ENCODE peak calls at places on chromosomes 12 and 14, in five cellular contexts. B is HCT116, Z is GM12878, C is K562, U is HepG2. I is an unnamed sample.

GRCh38 chr12:103848132-103848531 is 7.1 kb upstream of the NT5DC3 start:
- DNase-seq in B (no peak), U (peak; percentile 69), C (no peak), Z (no peak), I (no peak)

GRCh38 chr14:55451398-55451797 is 11.0 kb upstream of the TBPL2 start:
- DNase-seq in Z (no peak), C (no peak), U (no peak), B (no peak), I (no peak)

GRCh38 chr14:63287661-63288483 is 30.9 kb downstream of the GPHB5 start:
- DNase-seq in Z (no peak), C (no peak), U (no peak), B (no peak), I (no peak)

GRCh38 chr12:125533434-125534029 is 468.3 kb downstream of the AACS start:
- DNase-seq in B (no peak), U (peak; percentile 11), C (peak; percentile 72), Z (no peak), I (peak; percentile 80)

GRCh38 chr12:123571343-123571813 is 13.0 kb upstream of the TMED2 start:
- DNase-seq in B (peak; percentile 33), U (peak; percentile 56), Z (no peak), C (peak; percentile 39), I (peak; percentile 49)

GRCh38 chr12:82593901-82594396 is 92.8 kb upstream of the TMTC2 start:
- DNase-seq in Z (peak; percentile 49), C (no peak), B (no peak), U (no peak), I (no peak)

GRCh38 chr12:45671254-45671653 is 58.3 kb upstream of the ARID2 start:
- DNase-seq in Z (no peak), B (no peak), U (no peak), C (no peak), I (no peak)

GRCh38 chr12:99658950-99659349 is 11.4 kb downstream of the GARIN6 start:
- DNase-seq in Z (no peak), C (no peak), U (no peak), B (peak; percentile 4), I (no peak)

GRCh38 chr12:2190896-2191533 is 138.2 kb downstream of the CACNA1C start:
- DNase-seq in Z (no peak), B (no peak), U (no peak), C (no peak), I (no peak)

GRCh38 chr12:112988224-112988623 is 9.9 kb downstream of the OAS2 start:
- DNase-seq in C (no peak), Z (no peak), B (no peak), U (no peak), I (no peak)

GRCh38 chr12:22283006-22283506 is 51.5 kb downstream of the ST8SIA1 start:
- DNase-seq in C (no peak), B (no peak), Z (no peak), U (no peak), I (no peak)

GRCh38 chr12:14317362-14318146 is 47.9 kb upstream of the ATF7IP start:
- DNase-seq in U (no peak), B (no peak), Z (no peak), C (no peak), I (no peak)

GRCh38 chr12:1691123-1692007 is 495 bp downstream of the ADIPOR2 start:
- DNase-seq in C (no peak), Z (no peak), U (peak; percentile 31), B (no peak), I (no peak)

GRCh38 chr12:58176296-58176869 is 235.0 kb downstream of the ATP23 start:
- DNase-seq in Z (no peak), B (peak; percentile 19), C (peak; percentile 15), U (peak; percentile 49), I (peak; percentile 26)

GRCh38 chr12:14691560-14691959 is 4.8 kb downstream of the GUCY2C start:
- DNase-seq in Z (no peak), B (no peak), C (no peak), U (no peak), I (no peak)

GRCh38 chr14:20707622-20708021 is 19.1 kb downstream of the ANG start:
- DNase-seq in U (no peak), Z (no peak), B (no peak), C (no peak), I (no peak)

GRCh38 chr14:105018414-105018813 is 2.5 kb downstream of the CDCA4 start:
- DNase-seq in Z (no peak), C (no peak), U (no peak), B (no peak), I (no peak)

GRCh38 chr14:69363055-69363454 is 35.0 kb downstream of the ERH start:
- DNase-seq in Z (no peak), U (peak; percentile 6), B (no peak), C (no peak), I (peak; percentile 78)

GRCh38 chr12:52836042-52836466 is 1.9 kb upstream of the KRT79 start:
- DNase-seq in B (no peak), C (peak; percentile 50), U (no peak), Z (no peak), I (no peak)

GRCh38 chr14:50041980-50042379 is 74.4 kb downstream of the VCPKMT start:
- DNase-seq in C (no peak), U (no peak), Z (no peak), B (no peak), I (no peak)

GRCh38 chr12:20567413-20567812 is 127.7 kb upstream of the SLCO1C1 start:
- DNase-seq in B (no peak), C (no peak), U (no peak), Z (no peak), I (no peak)

GRCh38 chr14:55297611-55298323 is 26.5 kb downstream of the FBXO34 start:
- DNase-seq in U (peak; percentile 10), C (no peak), B (no peak), Z (no peak), I (no peak)

GRCh38 chr12:75658826-75659823 is 147.7 kb upstream of the KRR1 start:
- DNase-seq in Z (no peak), U (no peak), B (peak; percentile 85), C (no peak), I (no peak)

GRCh38 chr12:97556201-97556824 is 93.7 kb downstream of the RMST start:
- DNase-seq in Z (no peak), U (peak; percentile 77), B (no peak), C (no peak), I (peak; percentile 33)

GRCh38 chr12:102120886-102121285 is 903 bp downstream of the PARPBP start:
- DNase-seq in B (peak; percentile 3), U (peak; percentile 29), Z (no peak), C (peak; percentile 19), I (peak; percentile 22)

GRCh38 chr14:85165091-85165490 is 364.9 kb upstream of the FLRT2 start:
- DNase-seq in Z (no peak), C (no peak), U (no peak), B (no peak), I (no peak)

GRCh38 chr14:70714055-70714550 is 72.4 kb downstream of the TTC9 start:
- DNase-seq in C (peak; percentile 19), Z (peak; percentile 50), U (peak; percentile 57), B (peak; percentile 54), I (peak; percentile 50)

GRCh38 chr12:30846776-30847175 is 79.8 kb upstream of the TSPAN11 start:
- DNase-seq in Z (no peak), C (no peak), B (no peak), U (no peak), I (no peak)

GRCh38 chr14:71321556-71322315 is 414.5 kb downstream of the PCNX1 start:
- DNase-seq in C (no peak), U (peak; percentile 72), Z (no peak), B (peak; percentile 65), I (no peak)

GRCh38 chr14:96203635-96204034 is 1.0 kb upstream of the BDKRB2 start:
- DNase-seq in Z (no peak), U (no peak), B (no peak), C (no peak), I (no peak)
- TF ChIP-seq ZBTB33 in Z (no peak), U (no peak), B (no peak), C (no peak), I (no peak)

DNA sequence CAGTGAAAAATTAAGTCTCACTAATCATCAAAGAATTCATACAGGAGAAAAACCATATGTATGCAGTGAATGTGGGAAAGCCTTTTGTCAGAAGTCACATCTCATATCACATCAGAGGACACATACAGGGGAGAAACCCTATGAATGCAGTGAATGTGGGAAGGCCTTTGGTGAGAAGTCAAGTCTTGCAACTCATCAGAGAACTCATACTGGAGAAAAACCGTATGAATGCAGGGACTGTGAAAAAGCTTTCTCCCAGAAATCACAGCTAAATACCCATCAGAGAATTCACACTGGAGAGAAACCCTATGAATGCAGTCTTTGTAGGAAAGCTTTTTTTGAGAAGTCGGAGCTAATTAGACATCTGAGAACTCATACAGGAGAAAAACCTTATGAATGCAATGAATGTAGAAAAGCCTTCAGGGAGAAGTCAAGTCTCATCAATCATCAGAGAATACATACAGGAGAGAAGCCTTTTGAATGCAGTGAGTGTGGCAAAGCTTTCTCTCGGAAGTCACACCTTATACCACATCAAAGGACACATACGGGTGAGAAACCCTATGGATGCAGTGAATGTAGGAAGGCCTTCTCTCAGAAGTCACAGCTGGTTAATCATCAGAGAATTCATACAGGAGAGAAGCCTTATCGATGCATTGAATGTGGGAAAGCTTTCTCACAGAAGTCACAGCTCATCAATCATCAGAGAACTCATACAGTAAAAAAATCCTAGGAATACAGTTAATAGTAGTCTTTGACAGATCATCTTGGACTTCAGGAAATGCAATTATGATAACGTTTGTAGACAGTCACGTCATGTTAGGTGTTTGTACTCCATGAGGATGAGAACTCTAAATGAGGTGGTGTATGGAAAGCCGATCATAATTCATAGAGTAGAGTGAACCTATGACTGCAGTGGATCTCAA is 21.2 kb downstream of the ZNF84 start:
- DNase-seq in Z (no peak), B (no peak), U (no peak), C (no peak), I (no peak)
- H3K9me3 ChIP-seq in Z (peaks cover 67% of the 10 kb centered on the region), B (peaks cover 59% of the 10 kb centered on the region), U (peaks cover 86% of the 10 kb centered on the region), C (peaks cover 56% of the 10 kb centered on the region), I (peaks cover 86% of the 10 kb centered on the region)

DNA sequence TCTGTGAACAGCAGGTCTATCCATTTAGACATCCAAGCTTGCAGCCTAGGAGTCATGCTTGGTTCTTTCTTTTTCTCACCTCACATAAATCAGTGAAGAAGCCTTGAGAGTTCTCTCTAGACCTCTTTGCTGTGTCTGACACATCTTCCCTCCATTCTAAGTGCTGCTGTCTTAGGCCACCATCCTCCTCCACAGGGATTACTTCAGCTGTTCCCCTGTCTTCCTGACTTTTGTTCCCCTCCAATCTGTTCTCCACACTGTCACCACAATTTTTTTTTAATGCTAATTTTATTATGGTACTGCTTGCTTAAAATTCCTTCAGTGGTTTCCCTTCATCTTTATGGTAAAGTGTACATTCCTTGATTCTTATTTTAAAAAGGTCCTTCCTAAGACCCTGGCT is 71.8 kb downstream of the DERA start:
- DNase-seq in B (no peak), Z (no peak), U (no peak), C (no peak), I (no peak)
- TF ChIP-seq SIN3A in B (no peak), Z (no peak), U (no peak), C (no peak), I (no peak)

DNA sequence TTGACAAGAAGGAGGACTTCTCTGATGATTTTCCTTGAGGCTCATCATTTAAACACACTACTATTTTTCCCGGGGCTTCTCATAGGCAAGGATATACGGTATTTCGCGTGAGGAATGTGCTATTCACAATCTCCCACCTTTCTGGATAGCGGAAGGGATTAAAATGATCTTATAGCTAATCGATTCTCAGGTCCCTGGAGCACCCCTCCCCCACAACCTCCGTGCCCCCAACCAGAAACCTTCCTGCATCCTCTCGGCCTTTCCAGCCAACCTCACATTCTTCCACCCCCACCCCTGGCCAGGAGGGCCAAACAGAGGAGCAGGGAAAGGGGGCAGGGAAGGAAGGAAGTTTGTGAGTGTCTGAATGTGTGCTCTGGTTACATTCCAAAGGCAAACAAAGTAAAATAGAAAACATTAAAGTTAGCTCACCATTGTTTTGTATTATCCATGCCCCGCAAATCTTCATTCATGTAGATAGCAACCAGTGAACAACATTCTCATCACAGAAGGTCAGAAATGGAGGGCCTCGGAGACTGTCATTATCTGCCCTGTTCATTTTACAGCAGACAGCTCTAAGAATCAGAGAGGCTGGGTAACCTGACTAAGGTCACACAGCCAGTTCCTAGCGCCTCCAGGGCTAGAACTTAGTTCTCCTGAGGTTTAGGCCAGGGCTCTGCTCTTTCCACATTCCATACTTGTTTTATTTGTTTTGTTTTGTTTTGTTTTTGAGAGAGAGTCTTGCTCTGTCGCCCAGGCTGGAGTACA is 138.5 kb upstream of the CCND2 start:
- DNase-seq in B (no peak), Z (no peak), U (no peak), C (no peak), I (no peak)
- TF ChIP-seq ZBTB33 in B (no peak), Z (no peak), U (no peak), C (no peak), I (no peak)